ENCODE peak calls at places on chromosomes 7 and 10, in five cellular contexts. One of them, this sample, is unnamed.

GRCh38 chr7:130473289-130473688 is 18.6 kb upstream of the MEST start:
- DNase-seq in foreskin fibroblast: no peak
- DNase-seq in CD4-positive, alpha-beta memory T cell: no peak
- DNase-seq in HCT116: no peak
- DNase-seq in cardiac fibroblast: no peak
- DNase-seq in this sample: no peak

GRCh38 chr10:71804067-71804466 is 30.7 kb upstream of the VSIR start:
- DNase-seq in CD4-positive, alpha-beta memory T cell: no peak
- DNase-seq in HCT116: no peak
- DNase-seq in cardiac fibroblast: no peak
- DNase-seq in foreskin fibroblast: no peak
- DNase-seq in this sample: no peak

GRCh38 chr7:7577888-7578287 is 11.2 kb downstream of the MIOS start:
- DNase-seq in HCT116: no peak
- DNase-seq in cardiac fibroblast: no peak
- DNase-seq in CD4-positive, alpha-beta memory T cell: no peak
- DNase-seq in foreskin fibroblast: no peak
- DNase-seq in this sample: no peak

GRCh38 chr10:113524120-113524519 is 28.7 kb upstream of the HABP2 start:
- DNase-seq in CD4-positive, alpha-beta memory T cell: no peak
- DNase-seq in HCT116: no peak
- DNase-seq in cardiac fibroblast: no peak
- DNase-seq in foreskin fibroblast: no peak
- DNase-seq in this sample: no peak

GRCh38 chr7:38321967-38322366 is 48.5 kb upstream of the TARP start:
- DNase-seq in cardiac fibroblast: no peak
- DNase-seq in foreskin fibroblast: no peak
- DNase-seq in CD4-positive, alpha-beta memory T cell: no peak
- DNase-seq in HCT116: no peak
- DNase-seq in this sample: no peak

GRCh38 chr7:56537952-56538351 is 421.7 kb upstream of the NUPR2 start:
- DNase-seq in cardiac fibroblast: no peak
- DNase-seq in foreskin fibroblast: no peak
- DNase-seq in HCT116: no peak
- DNase-seq in CD4-positive, alpha-beta memory T cell: no peak
- DNase-seq in this sample: no peak

GRCh38 chr10:60704480-60704879 is 73.8 kb upstream of the CDK1 start:
- DNase-seq in foreskin fibroblast: no peak
- DNase-seq in cardiac fibroblast: no peak
- DNase-seq in CD4-positive, alpha-beta memory T cell: no peak
- DNase-seq in HCT116: peak; percentile 7
- DNase-seq in this sample: no peak

GRCh38 chr7:132102426-132102825 is 473.8 kb downstream of the PLXNA4 start:
- DNase-seq in CD4-positive, alpha-beta memory T cell: no peak
- DNase-seq in cardiac fibroblast: no peak
- DNase-seq in foreskin fibroblast: no peak
- DNase-seq in HCT116: no peak
- DNase-seq in this sample: no peak

GRCh38 chr7:57638651-57639050 is 188.7 kb downstream of the ZNF716 start:
- DNase-seq in foreskin fibroblast: no peak
- DNase-seq in CD4-positive, alpha-beta memory T cell: no peak
- DNase-seq in HCT116: no peak
- DNase-seq in cardiac fibroblast: no peak
- DNase-seq in this sample: no peak

GRCh38 chr10:4812952-4813351 is 13.1 kb upstream of the AKR1E2 start:
- DNase-seq in cardiac fibroblast: peak; percentile 94
- DNase-seq in CD4-positive, alpha-beta memory T cell: no peak
- DNase-seq in HCT116: peak; percentile 36
- DNase-seq in foreskin fibroblast: peak; percentile 83
- DNase-seq in this sample: peak; percentile 48

GRCh38 chr7:143393267-143394041 is 12.3 kb downstream of the ZYX start:
- DNase-seq in foreskin fibroblast: no peak
- DNase-seq in HCT116: no peak
- DNase-seq in CD4-positive, alpha-beta memory T cell: no peak
- DNase-seq in cardiac fibroblast: peak; percentile 56
- DNase-seq in this sample: no peak

GRCh38 chr7:91957823-91958222 is 17.2 kb downstream of the AKAP9 start:
- DNase-seq in cardiac fibroblast: peak; percentile 36
- DNase-seq in HCT116: no peak
- DNase-seq in CD4-positive, alpha-beta memory T cell: no peak
- DNase-seq in foreskin fibroblast: no peak
- DNase-seq in this sample: no peak

GRCh38 chr10:77179015-77179695 is 458.5 kb downstream of the KCNMA1 start:
- DNase-seq in cardiac fibroblast: peak; percentile 95
- DNase-seq in HCT116: no peak
- DNase-seq in foreskin fibroblast: peak; percentile 90
- DNase-seq in CD4-positive, alpha-beta memory T cell: no peak
- DNase-seq in this sample: peak; percentile 45

GRCh38 chr7:116801092-116801710 is 61.2 kb upstream of the CAPZA2 start:
- DNase-seq in cardiac fibroblast: peak; percentile 87
- DNase-seq in CD4-positive, alpha-beta memory T cell: no peak
- DNase-seq in HCT116: peak; percentile 68
- DNase-seq in foreskin fibroblast: peak; percentile 67
- DNase-seq in this sample: peak; percentile 61

GRCh38 chr7:153858335-153858734 is 193.9 kb upstream of the DPP6 start:
- DNase-seq in CD4-positive, alpha-beta memory T cell: no peak
- DNase-seq in foreskin fibroblast: no peak
- DNase-seq in HCT116: no peak
- DNase-seq in cardiac fibroblast: no peak
- DNase-seq in this sample: no peak

GRCh38 chr7:102019461-102019860 is 202.0 kb downstream of the CUX1 start:
- DNase-seq in foreskin fibroblast: no peak
- DNase-seq in HCT116: no peak
- DNase-seq in CD4-positive, alpha-beta memory T cell: no peak
- DNase-seq in cardiac fibroblast: no peak
- DNase-seq in this sample: no peak

GRCh38 chr10:78473016-78473415 is 439.4 kb downstream of the RPS24 start:
- DNase-seq in foreskin fibroblast: no peak
- DNase-seq in CD4-positive, alpha-beta memory T cell: no peak
- DNase-seq in cardiac fibroblast: no peak
- DNase-seq in HCT116: no peak
- DNase-seq in this sample: no peak

GRCh38 chr10:100653957-100654834 is 91.2 kb upstream of the PAX2 start:
- DNase-seq in HCT116: no peak
- DNase-seq in foreskin fibroblast: no peak
- DNase-seq in CD4-positive, alpha-beta memory T cell: no peak
- DNase-seq in cardiac fibroblast: no peak
- DNase-seq in this sample: no peak

GRCh38 chr10:43806851-43807640 is 158.4 kb upstream of the ZNF32 start:
- DNase-seq in foreskin fibroblast: no peak
- DNase-seq in HCT116: no peak
- DNase-seq in CD4-positive, alpha-beta memory T cell: no peak
- DNase-seq in cardiac fibroblast: no peak
- DNase-seq in this sample: no peak

GRCh38 chr7:64793106-64793755 is 997 bp upstream of the ZNF138 start:
- DNase-seq in HCT116: no peak
- DNase-seq in foreskin fibroblast: peak; percentile 7
- DNase-seq in CD4-positive, alpha-beta memory T cell: no peak
- DNase-seq in cardiac fibroblast: peak; percentile 1
- DNase-seq in this sample: no peak

GRCh38 chr10:111200505-111201186 is 123.8 kb downstream of the ADRA2A start:
- DNase-seq in cardiac fibroblast: no peak
- DNase-seq in CD4-positive, alpha-beta memory T cell: no peak
- DNase-seq in HCT116: no peak
- DNase-seq in foreskin fibroblast: no peak
- DNase-seq in this sample: no peak